ENCODE peak calls at places on chromosomes 5 and 9, in ten cellular contexts. Y, J, R, T, C, G, Z, W, X and N are unnamed samples.

GRCh38 chr9:86368871-86369521 is 14.8 kb upstream of the TUT7 start:
- DNase-seq in Y (no peak), J (no peak), R (no peak), T (no peak), C (no peak), G (no peak), Z (peak), W (no peak), X (no peak), N (no peak)

GRCh38 chr5:128213340-128213739 is 129.8 kb downstream of the SLC12A2 start:
- DNase-seq in Y (peak), J (peak), R (no peak), T (peak), C (peak), G (peak), Z (peak), W (peak), X (no peak), N (peak)

GRCh38 chr5:99032234-99033013 is 103.6 kb upstream of the CHD1 start:
- DNase-seq in Y (peak), J (peak), R (peak), T (peak), C (peak), G (no peak), Z (peak), W (peak), X (no peak), N (peak)

GRCh38 chr9:122126340-122127333 is 32.9 kb downstream of the NDUFA8 start:
- DNase-seq in Y (no peak), J (peak), R (peak), T (no peak), C (peak), G (no peak), Z (peak), W (no peak), X (no peak), N (no peak)

GRCh38 chr5:173278172-173278571 is 43.2 kb upstream of the NKX2-5 start:
- DNase-seq in Y (no peak), J (no peak), R (no peak), T (no peak), C (no peak), G (no peak), Z (no peak), W (no peak), X (no peak), N (no peak)

GRCh38 chr9:120735415-120736126 is 21.3 kb upstream of the MEGF9 start:
- DNase-seq in Y (no peak), J (no peak), R (no peak), T (no peak), C (no peak), G (no peak), Z (peak), W (no peak), X (no peak), N (peak)

GRCh38 chr9:980621-981020 is 4.2 kb downstream of the DMRT3 start:
- DNase-seq in Y (no peak), J (no peak), R (no peak), T (no peak), C (no peak), G (no peak), Z (no peak), W (no peak), X (no peak), N (no peak)

GRCh38 chr5:2253063-2253653 is 370.4 kb upstream of the IRX4 start:
- DNase-seq in Y (no peak), J (no peak), R (no peak), T (no peak), C (no peak), G (no peak), Z (no peak), W (no peak), X (no peak), N (no peak)